ENCODE peak calls at places on chromosomes 12 and 14, in five cellular contexts. One of them, this sample, is unnamed.

GRCh38 chr12:47819544-47819901 is 180 bp downstream of the HDAC7 start:
- DNase-seq in CD8-positive, alpha-beta T cell: no peak
- DNase-seq in nucleus accumbens: no peak
- DNase-seq in KBM-7: no peak
- DNase-seq in AG04450: no peak
- DNase-seq in this sample: no peak

GRCh38 chr12:115771065-115771464 is 506.4 kb downstream of the MED13L start:
- DNase-seq in KBM-7: no peak
- DNase-seq in AG04450: no peak
- DNase-seq in nucleus accumbens: no peak
- DNase-seq in CD8-positive, alpha-beta T cell: no peak
- DNase-seq in this sample: no peak

GRCh38 chr12:69015831-69016230 is 82.9 kb upstream of the CPM start:
- DNase-seq in CD8-positive, alpha-beta T cell: no peak
- DNase-seq in KBM-7: no peak
- DNase-seq in nucleus accumbens: no peak
- DNase-seq in AG04450: no peak
- DNase-seq in this sample: no peak

GRCh38 chr14:57326253-57326652 is 57.5 kb downstream of the AP5M1 start:
- DNase-seq in KBM-7: peak
- DNase-seq in AG04450: no peak
- DNase-seq in nucleus accumbens: no peak
- DNase-seq in CD8-positive, alpha-beta T cell: no peak
- DNase-seq in this sample: no peak

GRCh38 chr12:13075114-13075471 is 28.4 kb downstream of the GSG1 start:
- DNase-seq in AG04450: no peak
- DNase-seq in KBM-7: no peak
- DNase-seq in CD8-positive, alpha-beta T cell: no peak
- DNase-seq in nucleus accumbens: no peak
- DNase-seq in this sample: no peak

GRCh38 chr12:109773384-109774011 is 59.7 kb downstream of the TRPV4 start:
- DNase-seq in nucleus accumbens: no peak
- DNase-seq in AG04450: no peak
- DNase-seq in KBM-7: peak
- DNase-seq in CD8-positive, alpha-beta T cell: no peak
- DNase-seq in this sample: no peak

GRCh38 chr12:26116829-26117228 is 8.0 kb downstream of the BHLHE41 start:
- DNase-seq in KBM-7: no peak
- DNase-seq in AG04450: no peak
- DNase-seq in CD8-positive, alpha-beta T cell: no peak
- DNase-seq in nucleus accumbens: no peak
- DNase-seq in this sample: no peak

GRCh38 chr12:125860672-125861288 is 795.5 kb downstream of the AACS start:
- DNase-seq in CD8-positive, alpha-beta T cell: no peak
- DNase-seq in AG04450: no peak
- DNase-seq in nucleus accumbens: no peak
- DNase-seq in KBM-7: no peak
- DNase-seq in this sample: no peak

GRCh38 chr12:14185441-14186192 is 179.9 kb upstream of the ATF7IP start:
- DNase-seq in CD8-positive, alpha-beta T cell: no peak
- DNase-seq in nucleus accumbens: no peak
- DNase-seq in KBM-7: peak
- DNase-seq in AG04450: peak
- DNase-seq in this sample: peak

GRCh38 chr14:89110110-89110509 is 285.7 kb downstream of the TTC8 start:
- DNase-seq in KBM-7: no peak
- DNase-seq in AG04450: no peak
- DNase-seq in CD8-positive, alpha-beta T cell: no peak
- DNase-seq in nucleus accumbens: no peak
- DNase-seq in this sample: no peak